ENCODE peak calls at places on chromosomes 6 and 20, in six cellular contexts. V, C, A, R, O and P are unnamed samples.

GRCh38 chr6:116535109-116535508 is 10.4 kb downstream of the TRAPPC3L start:
- DNase-seq in V (no peak), C (no peak), A (no peak), R (no peak), O (no peak), P (no peak)

GRCh38 chr6:2782356-2782708 is 17.1 kb downstream of the WRNIP1 start:
- DNase-seq in V (no peak), C (no peak), A (no peak), R (no peak), O (no peak), P (no peak)

GRCh38 chr6:138264372-138264880 is 46.1 kb upstream of the PBOV1 start:
- DNase-seq in V (no peak), C (no peak), A (peak; percentile 15), R (no peak), O (no peak), P (no peak)

GRCh38 chr6:139159016-139159415 is 24.1 kb downstream of the HECA start:
- DNase-seq in V (no peak), C (no peak), A (no peak), R (no peak), O (no peak), P (no peak)

GRCh38 chr6:121666809-121667208 is 231.4 kb downstream of the GJA1 start:
- DNase-seq in V (no peak), C (peak; percentile 96), A (no peak), R (peak; percentile 6), O (no peak), P (peak; percentile 85)

GRCh38 chr6:5762561-5762968 is 244.2 kb downstream of the NRN1 start:
- DNase-seq in V (no peak), C (no peak), A (no peak), R (no peak), O (no peak), P (no peak)

GRCh38 chr6:143232849-143233248 is 172.2 kb downstream of the AIG1 start:
- DNase-seq in V (peak; percentile 2), C (peak; percentile 44), A (peak; percentile 65), R (peak; percentile 13), O (peak; percentile 65), P (peak; percentile 46)

GRCh38 chr6:56047931-56048520 is 172.6 kb upstream of the BMP5 start:
- DNase-seq in V (no peak), C (peak; percentile 71), A (no peak), R (no peak), O (no peak), P (no peak)

GRCh38 chr20:37396520-37397075 is 50.7 kb downstream of the SRC start:
- DNase-seq in V (no peak), C (no peak), A (no peak), R (no peak), O (peak; percentile 71), P (peak; percentile 83)

GRCh38 chr6:90214966-90215365 is 81.7 kb downstream of the BACH2 start:
- DNase-seq in V (no peak), C (no peak), A (no peak), R (no peak), O (no peak), P (no peak)

GRCh38 chr6:152184573-152185157 is 377.2 kb downstream of the ESR1 start:
- DNase-seq in V (no peak), C (no peak), A (no peak), R (no peak), O (no peak), P (no peak)
- TF ChIP-seq MYC in V (no peak), C (no peak), A (no peak), R (no peak), O (no peak), P (no peak)

DNA sequence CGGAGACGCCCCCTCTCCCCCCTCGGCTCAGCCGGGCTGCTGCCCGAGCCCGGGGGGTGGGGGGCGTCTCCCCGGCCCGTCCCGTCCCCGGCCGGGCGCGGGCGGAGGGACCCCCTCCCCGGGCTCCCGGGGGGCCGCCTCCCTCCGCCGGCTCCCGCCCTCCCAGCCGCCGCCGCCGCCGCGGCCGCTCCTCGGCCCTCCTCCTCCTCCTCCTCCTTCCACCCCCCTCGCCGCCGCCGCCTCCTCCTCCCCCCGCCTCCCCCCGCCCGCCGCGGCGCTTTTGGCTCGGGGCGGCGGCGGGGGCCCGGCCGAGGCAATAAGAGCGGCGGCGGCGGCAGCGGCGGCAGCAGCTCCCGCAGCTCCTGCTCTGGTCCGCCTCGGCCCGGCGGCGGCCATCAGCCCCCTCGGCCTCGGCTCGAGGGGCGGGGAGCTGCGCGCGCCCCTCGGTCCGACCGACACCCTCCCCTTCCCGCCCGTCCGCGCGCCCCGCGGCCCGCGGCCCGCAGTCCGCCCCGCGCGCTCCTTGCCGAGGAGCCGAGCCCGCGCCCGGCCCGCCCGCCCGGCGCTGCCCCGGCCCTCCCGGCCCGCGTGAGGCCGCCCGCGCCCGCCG is 38.7 kb downstream of the GNAS start:
- DNase-seq in V (no peak), C (no peak), A (no peak), R (peak; percentile 45), O (peak; percentile 80), P (peak; percentile 87)
- TF ChIP-seq POLR2A in V (peak; percentile 89), C (peak; percentile 53), A (peak; percentile 79), R (peak; percentile 62), O (no peak), P (peak; percentile 53)

GRCh38 chr20:23034721-23035671 is at the start of gene SSTR4:
- DNase-seq in V (no peak), C (no peak), A (no peak), R (no peak), O (no peak), P (no peak)
- H3K4me3 ChIP-seq in V (no peak within 1 kb of the TSS), C (no peak within 1 kb of the TSS), A (no peak within 1 kb of the TSS), R (peak within 1 kb of the TSS; percentile 33), O (no peak within 1 kb of the TSS), P (no peak within 1 kb of the TSS)

GRCh38 chr6:7267521-7268091 is 45.4 kb downstream of the SSR1 start:
- DNase-seq in V (no peak), C (peak; percentile 73), A (peak; percentile 52), R (peak; percentile 84), O (peak; percentile 71), P (no peak)
- TF ChIP-seq MYC in V (no peak), C (no peak), A (no peak), R (no peak), O (no peak), P (no peak)

GRCh38 chr6:24069546-24069945 is 56.5 kb upstream of the NRSN1 start:
- DNase-seq in V (no peak), C (no peak), A (no peak), R (no peak), O (no peak), P (no peak)

DNA sequence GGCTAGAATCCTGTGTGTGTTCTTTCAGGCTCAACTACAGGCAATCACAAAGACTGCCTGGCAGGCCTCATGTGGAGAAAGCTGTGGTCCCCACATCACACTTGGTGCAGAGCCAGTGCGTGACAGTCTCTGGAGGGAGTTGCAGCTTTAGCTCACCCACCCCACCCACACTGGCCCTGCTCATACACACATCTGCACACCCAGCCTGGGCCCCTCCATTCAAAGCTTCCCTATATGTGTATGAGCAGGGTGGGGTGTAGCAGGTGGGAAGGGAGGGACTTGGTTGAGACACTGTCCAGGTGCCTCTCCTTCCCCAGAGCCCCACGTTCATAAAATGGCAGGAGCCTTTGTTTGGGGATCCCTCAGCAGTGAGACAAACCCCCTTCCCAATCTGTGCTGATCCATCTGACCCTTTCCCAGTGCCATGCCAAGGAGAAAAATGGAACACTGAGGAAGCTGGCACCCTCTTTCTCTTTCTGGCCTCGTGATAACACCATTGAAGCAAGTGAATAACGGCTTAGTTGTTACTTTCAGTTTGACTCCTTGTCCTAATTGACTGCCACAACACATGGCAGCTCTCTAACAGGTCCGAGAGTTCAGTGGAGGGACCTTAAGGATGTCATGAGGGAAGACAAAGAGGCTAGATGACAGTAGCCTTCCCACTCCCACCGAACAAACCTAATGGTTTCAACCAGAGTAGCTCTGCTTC is 53.8 kb upstream of the NRSN1 start:
- DNase-seq in V (no peak), C (no peak), A (no peak), R (no peak), O (no peak), P (no peak)
- TF ChIP-seq POLR2A in V (no peak), C (no peak), A (no peak), R (no peak), O (no peak), P (no peak)

GRCh38 chr20:21936720-21937380 is 231.4 kb downstream of the PAX1 start:
- DNase-seq in V (no peak), C (no peak), A (no peak), R (no peak), O (no peak), P (no peak)
- H3K4me3 ChIP-seq in V (no peak overlapping the region), C (no peak overlapping the region), A (no peak overlapping the region), R (no peak overlapping the region), O (no peak overlapping the region), P (no peak overlapping the region)

DNA sequence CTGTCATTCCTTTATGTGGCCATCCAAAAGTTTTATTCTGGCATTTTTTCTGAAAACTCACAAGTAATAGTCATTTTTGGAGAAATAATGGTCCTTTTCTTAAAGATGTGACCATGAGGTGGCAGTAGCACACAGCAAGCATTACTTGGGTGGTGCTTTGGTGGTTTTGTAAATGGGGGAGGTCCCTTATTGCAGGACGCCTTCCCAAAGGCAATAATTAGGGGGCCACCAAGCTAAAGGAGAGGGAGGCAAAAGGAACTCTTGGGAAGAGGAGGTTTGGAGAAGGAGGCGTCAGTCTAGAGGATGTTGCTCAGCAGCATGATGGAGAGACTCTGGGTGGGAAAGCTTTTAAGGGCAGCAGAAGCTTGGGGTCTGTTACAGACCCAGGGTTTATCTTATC is 422.6 kb upstream of the MMS22L start:
- DNase-seq in V (no peak), C (no peak), A (peak; percentile 5), R (no peak), O (no peak), P (peak; percentile 28)
- TF ChIP-seq MYC in V (no peak), C (no peak), A (no peak), R (no peak), O (no peak), P (no peak)